ENCODE peak calls at places on chromosomes 11 and 22, in eight cellular contexts. One of them, this sample, is unnamed.

GRCh38 chr22:43992331-43992821 is 31.7 kb upstream of the PARVB start:
- DNase-seq in fibroblast of lung: peak; percentile 72
- DNase-seq in endodermal cell: no peak
- DNase-seq in fibroblast of mammary gland: peak; percentile 54
- DNase-seq in foreskin fibroblast: peak; percentile 84
- DNase-seq in CD8-positive, alpha-beta T cell: no peak
- DNase-seq in stomach: no peak
- DNase-seq in heart left ventricle: no peak
- DNase-seq in this sample: no peak

GRCh38 chr22:37186228-37186996 is 1.6 kb downstream of the C1QTNF6 start:
- DNase-seq in fibroblast of lung: peak; percentile 84
- DNase-seq in endodermal cell: peak; percentile 75
- DNase-seq in fibroblast of mammary gland: peak; percentile 89
- DNase-seq in foreskin fibroblast: peak; percentile 79
- DNase-seq in CD8-positive, alpha-beta T cell: peak; percentile 46
- DNase-seq in stomach: no peak
- DNase-seq in heart left ventricle: no peak
- DNase-seq in this sample: peak; percentile 81

GRCh38 chr11:797300-798092 is 585 bp downstream of the SLC25A22 start:
- DNase-seq in fibroblast of lung: peak; percentile 78
- DNase-seq in endodermal cell: peak; percentile 87
- DNase-seq in fibroblast of mammary gland: peak; percentile 73
- DNase-seq in foreskin fibroblast: peak; percentile 93
- DNase-seq in CD8-positive, alpha-beta T cell: peak; percentile 81
- DNase-seq in stomach: peak; percentile 60
- DNase-seq in heart left ventricle: peak; percentile 76
- DNase-seq in this sample: peak; percentile 87

GRCh38 chr11:93591247-93591898 is 48.2 kb upstream of the SMCO4 start:
- DNase-seq in fibroblast of lung: peak; percentile 82
- DNase-seq in endodermal cell: no peak
- DNase-seq in fibroblast of mammary gland: peak; percentile 66
- DNase-seq in foreskin fibroblast: peak; percentile 7
- DNase-seq in CD8-positive, alpha-beta T cell: no peak
- DNase-seq in stomach: no peak
- DNase-seq in heart left ventricle: no peak
- DNase-seq in this sample: peak; percentile 96

GRCh38 chr11:5696210-5696609 is 6.6 kb downstream of the TRIM22 start:
- DNase-seq in fibroblast of lung: no peak
- DNase-seq in endodermal cell: no peak
- DNase-seq in fibroblast of mammary gland: peak; percentile 16
- DNase-seq in foreskin fibroblast: no peak
- DNase-seq in CD8-positive, alpha-beta T cell: no peak
- DNase-seq in stomach: no peak
- DNase-seq in heart left ventricle: no peak
- DNase-seq in this sample: no peak

GRCh38 chr22:41682033-41682807 is 6.4 kb downstream of the SNU13 start:
- DNase-seq in fibroblast of lung: peak; percentile 87
- DNase-seq in endodermal cell: peak; percentile 91
- DNase-seq in fibroblast of mammary gland: peak; percentile 86
- DNase-seq in foreskin fibroblast: peak; percentile 93
- DNase-seq in CD8-positive, alpha-beta T cell: peak; percentile 84
- DNase-seq in stomach: peak; percentile 90
- DNase-seq in heart left ventricle: peak; percentile 88
- DNase-seq in this sample: peak; percentile 87

GRCh38 chr22:38859581-38860290 is 12.3 kb downstream of the CBX6 start:
- DNase-seq in fibroblast of lung: no peak
- DNase-seq in endodermal cell: no peak
- DNase-seq in fibroblast of mammary gland: no peak
- DNase-seq in foreskin fibroblast: no peak
- DNase-seq in CD8-positive, alpha-beta T cell: no peak
- DNase-seq in stomach: no peak
- DNase-seq in heart left ventricle: no peak
- DNase-seq in this sample: no peak

GRCh38 chr11:5198285-5198684 is 2.2 kb downstream of the OR51V1 start:
- DNase-seq in fibroblast of lung: no peak
- DNase-seq in endodermal cell: no peak
- DNase-seq in fibroblast of mammary gland: no peak
- DNase-seq in foreskin fibroblast: no peak
- DNase-seq in CD8-positive, alpha-beta T cell: no peak
- DNase-seq in stomach: no peak
- DNase-seq in heart left ventricle: no peak
- DNase-seq in this sample: no peak

DNA sequence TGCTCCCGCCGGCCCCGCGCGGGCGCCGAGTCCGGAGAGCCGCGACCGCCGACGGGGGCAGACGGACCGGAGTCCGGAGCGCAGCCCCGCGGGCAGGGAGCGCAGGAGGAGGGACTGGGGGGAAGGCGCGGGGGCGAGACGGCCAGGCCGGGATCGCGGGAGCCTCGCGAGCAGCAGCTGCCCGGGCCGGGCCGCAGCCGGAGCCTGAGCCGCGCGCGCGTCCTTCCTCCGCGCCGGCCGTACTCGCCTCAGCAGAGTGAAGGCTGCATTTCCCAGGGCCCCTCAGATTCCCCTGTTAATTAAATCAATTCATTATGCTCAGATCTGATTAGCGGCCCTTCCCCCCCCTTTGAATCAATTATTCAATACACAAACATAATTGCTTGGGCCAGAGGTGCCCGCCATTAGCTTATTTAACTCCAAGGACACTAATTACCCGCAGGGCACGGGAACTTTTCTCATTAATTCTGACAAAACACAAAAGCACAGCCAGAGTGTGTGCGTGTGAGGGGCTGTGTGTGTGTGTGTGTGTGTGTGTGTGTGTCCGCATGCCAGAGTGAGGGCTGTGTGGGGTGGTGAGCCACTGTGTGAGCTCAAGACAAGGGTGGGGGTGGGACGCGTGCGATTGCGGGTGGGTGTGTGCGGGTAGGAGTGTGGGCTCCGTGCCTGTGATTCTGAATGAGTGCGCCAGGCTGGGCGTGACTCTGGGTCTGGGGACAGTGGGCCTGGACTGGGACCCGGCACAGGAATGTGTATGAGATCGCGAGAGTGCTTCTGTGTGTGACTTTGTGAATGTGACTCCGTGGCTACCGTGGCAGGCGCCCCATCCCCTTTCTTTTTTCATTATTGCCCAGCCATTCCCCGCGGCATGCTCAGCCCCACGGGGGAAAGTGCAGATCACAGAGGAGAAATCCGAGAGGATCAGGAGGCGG is 5.1 kb upstream of the LMO1 start:
- DNase-seq in fibroblast of lung: peak; percentile 29
- DNase-seq in endodermal cell: peak; percentile 69
- DNase-seq in fibroblast of mammary gland: no peak
- DNase-seq in foreskin fibroblast: peak; percentile 20
- DNase-seq in CD8-positive, alpha-beta T cell: no peak
- DNase-seq in stomach: no peak
- DNase-seq in heart left ventricle: no peak
- DNase-seq in this sample: no peak
- H3K4me3 ChIP-seq in fibroblast of lung: no peak overlapping the region
- H3K4me3 ChIP-seq in endodermal cell: peak overlapping the region; percentile 60
- H3K4me3 ChIP-seq in fibroblast of mammary gland: no peak overlapping the region
- H3K4me3 ChIP-seq in foreskin fibroblast: no peak overlapping the region
- H3K4me3 ChIP-seq in CD8-positive, alpha-beta T cell: peak overlapping the region; percentile 30
- H3K4me3 ChIP-seq in stomach: peak overlapping the region; percentile 64
- H3K4me3 ChIP-seq in heart left ventricle: peak overlapping the region; percentile 34
- H3K4me3 ChIP-seq in this sample: no peak overlapping the region

GRCh38 chr11:96052921-96053631 is 129.2 kb upstream of the MTMR2 start:
- DNase-seq in fibroblast of lung: peak; percentile 67
- DNase-seq in endodermal cell: no peak
- DNase-seq in fibroblast of mammary gland: no peak
- DNase-seq in foreskin fibroblast: peak; percentile 71
- DNase-seq in CD8-positive, alpha-beta T cell: no peak
- DNase-seq in stomach: no peak
- DNase-seq in heart left ventricle: no peak
- DNase-seq in this sample: peak; percentile 34

GRCh38 chr11:96051820-96052219 is 127.9 kb upstream of the MTMR2 start:
- DNase-seq in fibroblast of lung: no peak
- DNase-seq in endodermal cell: no peak
- DNase-seq in fibroblast of mammary gland: no peak
- DNase-seq in foreskin fibroblast: no peak
- DNase-seq in CD8-positive, alpha-beta T cell: no peak
- DNase-seq in stomach: no peak
- DNase-seq in heart left ventricle: no peak
- DNase-seq in this sample: no peak

GRCh38 chr11:96049426-96049825 is 125.5 kb upstream of the MTMR2 start:
- DNase-seq in fibroblast of lung: peak; percentile 67
- DNase-seq in endodermal cell: no peak
- DNase-seq in fibroblast of mammary gland: peak; percentile 80
- DNase-seq in foreskin fibroblast: peak; percentile 62
- DNase-seq in CD8-positive, alpha-beta T cell: no peak
- DNase-seq in stomach: no peak
- DNase-seq in heart left ventricle: no peak
- DNase-seq in this sample: no peak

GRCh38 chr11:96054870-96055705 is 131.2 kb upstream of the MTMR2 start:
- DNase-seq in fibroblast of lung: peak; percentile 60
- DNase-seq in endodermal cell: no peak
- DNase-seq in fibroblast of mammary gland: peak; percentile 68
- DNase-seq in foreskin fibroblast: peak; percentile 70
- DNase-seq in CD8-positive, alpha-beta T cell: no peak
- DNase-seq in stomach: no peak
- DNase-seq in heart left ventricle: no peak
- DNase-seq in this sample: peak; percentile 61

DNA sequence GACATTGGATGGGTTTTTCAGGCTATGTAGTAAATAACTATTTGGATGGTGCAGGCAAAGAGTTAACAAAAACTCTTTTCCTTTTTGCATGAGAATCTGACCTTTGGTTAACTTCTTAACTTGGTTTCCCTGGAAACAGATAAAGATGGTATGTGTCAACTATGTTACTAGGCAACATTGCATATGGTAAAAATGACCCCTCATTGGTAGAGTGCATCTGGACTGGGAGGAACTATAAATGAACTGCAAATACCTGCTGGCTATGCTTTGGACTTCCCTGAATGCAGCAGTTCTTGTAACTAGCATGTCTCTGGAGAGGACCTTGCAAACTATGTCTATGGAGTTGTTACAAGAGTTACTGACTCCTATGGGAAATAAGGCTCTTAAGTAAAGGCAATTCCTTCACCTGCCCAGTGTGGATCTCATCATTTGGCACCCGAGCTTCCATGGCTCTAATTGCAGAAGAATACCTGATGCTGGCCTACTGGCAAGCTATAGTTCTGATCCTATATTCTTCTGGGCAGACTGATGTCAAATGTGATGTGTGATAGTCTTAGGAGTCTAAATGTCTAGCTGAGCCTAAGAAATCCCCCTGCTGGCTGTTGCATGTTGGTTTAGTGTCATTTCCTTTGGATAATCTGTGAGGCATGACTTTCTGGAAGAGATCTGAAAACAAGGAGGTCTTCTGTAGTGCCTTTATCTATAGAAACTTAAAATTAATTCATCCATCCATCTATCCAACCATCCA is 126.7 kb upstream of the MTMR2 start:
- DNase-seq in fibroblast of lung: peak; percentile 81
- DNase-seq in endodermal cell: no peak
- DNase-seq in fibroblast of mammary gland: peak; percentile 56
- DNase-seq in foreskin fibroblast: peak; percentile 45
- DNase-seq in CD8-positive, alpha-beta T cell: no peak
- DNase-seq in stomach: no peak
- DNase-seq in heart left ventricle: no peak
- DNase-seq in this sample: no peak
- TF ChIP-seq CTCF in fibroblast of lung: peak; percentile 12
- TF ChIP-seq CTCF in endodermal cell: peak; percentile 52
- TF ChIP-seq CTCF in fibroblast of mammary gland: peak; percentile 21
- TF ChIP-seq CTCF in foreskin fibroblast: no peak
- TF ChIP-seq CTCF in CD8-positive, alpha-beta T cell: no peak
- TF ChIP-seq CTCF in stomach: no peak
- TF ChIP-seq CTCF in heart left ventricle: no peak
- TF ChIP-seq CTCF in this sample: no peak

GRCh38 chr11:65887723-65888162 is 528 bp downstream of the FIBP start:
- DNase-seq in fibroblast of lung: no peak
- DNase-seq in endodermal cell: no peak
- DNase-seq in fibroblast of mammary gland: peak; percentile 57
- DNase-seq in foreskin fibroblast: peak; percentile 82
- DNase-seq in CD8-positive, alpha-beta T cell: no peak
- DNase-seq in stomach: no peak
- DNase-seq in heart left ventricle: no peak
- DNase-seq in this sample: no peak

GRCh38 chr11:65885231-65885630 is 3.0 kb downstream of the FIBP start:
- DNase-seq in fibroblast of lung: no peak
- DNase-seq in endodermal cell: no peak
- DNase-seq in fibroblast of mammary gland: no peak
- DNase-seq in foreskin fibroblast: no peak
- DNase-seq in CD8-positive, alpha-beta T cell: no peak
- DNase-seq in stomach: no peak
- DNase-seq in heart left ventricle: no peak
- DNase-seq in this sample: no peak

GRCh38 chr11:65888163-65888814 is at the start of gene FIBP:
- DNase-seq in fibroblast of lung: peak; percentile 96
- DNase-seq in endodermal cell: peak; percentile 99
- DNase-seq in fibroblast of mammary gland: peak; percentile 95
- DNase-seq in foreskin fibroblast: peak; percentile 99
- DNase-seq in CD8-positive, alpha-beta T cell: peak; percentile 94
- DNase-seq in stomach: peak; percentile 98
- DNase-seq in heart left ventricle: peak; percentile 98
- DNase-seq in this sample: peak; percentile 99

GRCh38 chr11:65885808-65886536 is 2.3 kb downstream of the FIBP start:
- DNase-seq in fibroblast of lung: no peak
- DNase-seq in endodermal cell: no peak
- DNase-seq in fibroblast of mammary gland: no peak
- DNase-seq in foreskin fibroblast: no peak
- DNase-seq in CD8-positive, alpha-beta T cell: no peak
- DNase-seq in stomach: no peak
- DNase-seq in heart left ventricle: no peak
- DNase-seq in this sample: no peak

DNA sequence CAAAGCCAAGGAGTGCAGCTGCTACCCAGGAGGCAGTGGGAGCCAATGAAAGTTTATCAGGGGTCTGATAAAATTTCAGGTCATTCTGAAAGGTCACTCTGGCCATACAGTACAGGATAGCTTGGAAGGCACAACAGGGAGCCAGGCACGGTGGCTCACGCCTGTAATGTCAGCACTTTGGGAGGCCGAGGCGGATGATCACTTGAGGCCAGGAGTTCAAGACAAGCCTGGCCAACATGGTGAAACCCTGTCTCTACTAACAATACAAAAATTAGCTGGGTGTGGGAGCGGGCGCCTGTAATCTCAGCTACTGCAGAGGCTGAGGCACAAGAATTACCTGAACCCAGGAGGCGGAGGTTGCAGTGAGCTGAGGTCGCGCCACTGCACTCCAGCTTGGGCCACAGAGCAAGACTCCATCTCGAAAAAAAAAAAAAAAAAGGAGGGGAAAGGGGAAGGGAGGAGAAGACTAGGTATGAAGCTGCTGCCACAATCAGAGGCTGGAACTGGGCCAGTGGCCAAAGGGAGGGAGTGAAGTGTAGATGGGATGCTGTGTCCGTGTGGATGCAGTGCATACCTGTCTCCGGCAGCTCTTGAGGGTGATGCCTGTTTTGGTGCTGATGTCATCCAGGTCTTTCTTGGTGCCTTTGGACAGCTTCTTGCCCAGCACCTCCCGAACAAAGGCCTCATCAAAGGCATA is 1.1 kb downstream of the FIBP start:
- DNase-seq in fibroblast of lung: no peak
- DNase-seq in endodermal cell: no peak
- DNase-seq in fibroblast of mammary gland: no peak
- DNase-seq in foreskin fibroblast: no peak
- DNase-seq in CD8-positive, alpha-beta T cell: no peak
- DNase-seq in stomach: no peak
- DNase-seq in heart left ventricle: no peak
- DNase-seq in this sample: no peak
- H3K4me3 ChIP-seq in fibroblast of lung: peak overlapping the region; percentile 85
- H3K4me3 ChIP-seq in endodermal cell: peak overlapping the region; percentile 82
- H3K4me3 ChIP-seq in fibroblast of mammary gland: peak overlapping the region; percentile 85
- H3K4me3 ChIP-seq in foreskin fibroblast: peak overlapping the region; percentile 89
- H3K4me3 ChIP-seq in CD8-positive, alpha-beta T cell: no peak overlapping the region
- H3K4me3 ChIP-seq in stomach: peak overlapping the region; percentile 83
- H3K4me3 ChIP-seq in heart left ventricle: peak overlapping the region; percentile 78
- H3K4me3 ChIP-seq in this sample: peak overlapping the region; percentile 76

GRCh38 chr22:35708917-35709316 is 8.8 kb upstream of the APOL5 start:
- DNase-seq in fibroblast of lung: no peak
- DNase-seq in endodermal cell: no peak
- DNase-seq in fibroblast of mammary gland: no peak
- DNase-seq in foreskin fibroblast: no peak
- DNase-seq in CD8-positive, alpha-beta T cell: no peak
- DNase-seq in stomach: no peak
- DNase-seq in heart left ventricle: no peak
- DNase-seq in this sample: no peak

GRCh38 chr22:35711336-35711735 is 6.3 kb upstream of the APOL5 start:
- DNase-seq in fibroblast of lung: no peak
- DNase-seq in endodermal cell: no peak
- DNase-seq in fibroblast of mammary gland: no peak
- DNase-seq in foreskin fibroblast: no peak
- DNase-seq in CD8-positive, alpha-beta T cell: no peak
- DNase-seq in stomach: no peak
- DNase-seq in heart left ventricle: no peak
- DNase-seq in this sample: no peak

GRCh38 chr22:35717572-35717971 is at the start of gene APOL5:
- DNase-seq in fibroblast of lung: no peak
- DNase-seq in endodermal cell: no peak
- DNase-seq in fibroblast of mammary gland: no peak
- DNase-seq in foreskin fibroblast: no peak
- DNase-seq in CD8-positive, alpha-beta T cell: no peak
- DNase-seq in stomach: no peak
- DNase-seq in heart left ventricle: no peak
- DNase-seq in this sample: no peak

GRCh38 chr22:35708453-35708852 is 9.2 kb upstream of the APOL5 start:
- DNase-seq in fibroblast of lung: peak; percentile 17
- DNase-seq in endodermal cell: no peak
- DNase-seq in fibroblast of mammary gland: peak; percentile 11
- DNase-seq in foreskin fibroblast: no peak
- DNase-seq in CD8-positive, alpha-beta T cell: no peak
- DNase-seq in stomach: no peak
- DNase-seq in heart left ventricle: no peak
- DNase-seq in this sample: no peak

DNA sequence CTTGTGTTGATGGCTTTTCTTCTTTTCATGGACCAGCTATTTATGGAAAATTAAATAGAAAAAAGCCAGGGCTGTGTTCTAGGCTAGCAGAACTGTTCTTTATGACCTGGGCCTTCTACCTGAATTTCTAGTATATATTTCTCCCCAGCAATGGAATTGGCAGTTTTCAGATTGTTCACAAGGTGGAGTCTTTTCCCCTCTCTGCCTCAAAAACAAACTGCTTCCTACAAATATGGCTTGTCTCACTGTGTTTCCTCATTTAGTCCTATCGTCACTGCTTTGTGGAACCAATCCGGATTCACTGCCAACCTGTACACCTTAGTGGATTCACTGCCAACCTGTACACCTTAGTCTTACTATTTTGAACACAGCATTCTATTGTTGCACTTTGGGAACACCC is 5.0 kb upstream of the APOL5 start:
- DNase-seq in fibroblast of lung: no peak
- DNase-seq in endodermal cell: no peak
- DNase-seq in fibroblast of mammary gland: no peak
- DNase-seq in foreskin fibroblast: no peak
- DNase-seq in CD8-positive, alpha-beta T cell: no peak
- DNase-seq in stomach: no peak
- DNase-seq in heart left ventricle: no peak
- DNase-seq in this sample: peak; percentile 30
- TF ChIP-seq CTCF in fibroblast of lung: no peak
- TF ChIP-seq CTCF in endodermal cell: peak; percentile 48
- TF ChIP-seq CTCF in fibroblast of mammary gland: no peak
- TF ChIP-seq CTCF in foreskin fibroblast: no peak
- TF ChIP-seq CTCF in CD8-positive, alpha-beta T cell: no peak
- TF ChIP-seq CTCF in stomach: no peak
- TF ChIP-seq CTCF in heart left ventricle: no peak
- TF ChIP-seq CTCF in this sample: peak; percentile 15